ENCODE peak calls at places on chromosomes 4 and X, in four cellular contexts. R is nephron progenitor cell, E is HFFc6, S is suprapubic skin. V is an unnamed sample.

GRCh38 chr4:154998773-154999172 is 209.7 kb upstream of the NPY2R start:
- DNase-seq in R (no peak), E (no peak), S (no peak), V (no peak)

GRCh38 chrX:141641138-141641537 is 51.6 kb downstream of the SPANXA2 start:
- DNase-seq in R (no peak), E (no peak), S (no peak), V (no peak)

GRCh38 chr4:48653217-48654014 is 126.7 kb downstream of the FRYL start:
- DNase-seq in R (peak), E (peak), S (no peak), V (no peak)

GRCh38 chr4:127400736-127401346 is 231.9 kb upstream of the INTU start:
- DNase-seq in R (peak), E (peak), S (peak), V (no peak)

GRCh38 chr4:76426272-76426671 is 5.3 kb upstream of the CCDC158 start:
- DNase-seq in R (no peak), E (no peak), S (no peak), V (no peak)

GRCh38 chrX:77564824-77565223 is 117.6 kb downstream of the FGF16 start:
- DNase-seq in R (no peak), E (no peak), S (no peak), V (no peak)

GRCh38 chr4:120088507-120088906 is 21.9 kb upstream of the MAD2L1 start:
- DNase-seq in R (no peak), E (no peak), S (no peak), V (no peak)

GRCh38 chr4:5142726-5143125 is 91.4 kb downstream of the STK32B start:
- DNase-seq in R (peak), E (peak), S (no peak), V (no peak)

GRCh38 chr4:32002037-32002747 is 1282.0 kb downstream of the PCDH7 start:
- DNase-seq in R (no peak), E (no peak), S (no peak), V (no peak)

GRCh38 chr4:123317211-123317610 is 79.4 kb upstream of the SPRY1 start:
- DNase-seq in R (no peak), E (no peak), S (no peak), V (no peak)

GRCh38 chrX:139094671-139095592 is 383.4 kb upstream of the FGF13 start:
- DNase-seq in R (no peak), E (no peak), S (no peak), V (no peak)

GRCh38 chrX:34813618-34814017 is 129.0 kb upstream of the FAM47B start:
- DNase-seq in R (no peak), E (peak), S (no peak), V (no peak)

GRCh38 chr4:117417856-117418255 is 332.5 kb upstream of the TRAM1L1 start:
- DNase-seq in R (no peak), E (no peak), S (no peak), V (no peak)

GRCh38 chrX:40097101-40097491 is 662 bp downstream of the BCOR start:
- DNase-seq in R (no peak), E (no peak), S (no peak), V (peak)

GRCh38 chrX:33339219-33339618 is 127.9 kb upstream of the DMD start:
- DNase-seq in R (no peak), E (no peak), S (no peak), V (no peak)

DNA sequence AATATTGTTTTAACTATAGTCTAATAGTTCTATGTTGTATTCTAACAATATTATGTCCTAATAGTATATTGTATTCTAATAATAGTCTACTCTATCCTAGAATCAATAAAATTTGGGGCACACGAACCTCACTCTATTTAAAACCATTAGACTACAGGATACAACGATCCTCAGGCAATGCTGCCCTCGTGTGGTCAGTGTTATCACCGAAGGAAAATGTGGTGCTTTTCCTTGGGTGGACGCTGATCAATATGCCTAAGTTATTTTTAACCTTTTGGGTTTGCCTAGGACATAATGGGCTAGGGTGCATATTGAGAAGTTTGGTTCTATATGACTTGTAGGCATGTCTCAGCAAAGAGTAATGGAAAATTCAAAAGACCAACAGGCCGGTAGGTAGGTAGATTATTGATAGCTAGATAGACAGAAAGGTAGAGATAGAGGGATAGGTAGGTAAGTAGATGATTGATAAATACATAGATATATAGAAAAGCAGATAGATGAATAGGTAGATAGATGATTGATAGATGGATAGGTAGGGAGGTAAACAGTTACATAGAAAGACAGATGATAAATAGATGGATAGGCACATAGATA is 75.1 kb downstream of the PRKX start:
- DNase-seq in R (peak), E (peak), S (no peak), V (no peak)
- TF ChIP-seq CTCF in R (peak), E (peak), S (peak), V (no peak)

GRCh38 chr4:70954032-70954431 is 39.4 kb upstream of the DCK start:
- DNase-seq in R (no peak), E (no peak), S (no peak), V (no peak)
- TF ChIP-seq CTCF in R (no peak), E (no peak), S (no peak), V (no peak)

DNA sequence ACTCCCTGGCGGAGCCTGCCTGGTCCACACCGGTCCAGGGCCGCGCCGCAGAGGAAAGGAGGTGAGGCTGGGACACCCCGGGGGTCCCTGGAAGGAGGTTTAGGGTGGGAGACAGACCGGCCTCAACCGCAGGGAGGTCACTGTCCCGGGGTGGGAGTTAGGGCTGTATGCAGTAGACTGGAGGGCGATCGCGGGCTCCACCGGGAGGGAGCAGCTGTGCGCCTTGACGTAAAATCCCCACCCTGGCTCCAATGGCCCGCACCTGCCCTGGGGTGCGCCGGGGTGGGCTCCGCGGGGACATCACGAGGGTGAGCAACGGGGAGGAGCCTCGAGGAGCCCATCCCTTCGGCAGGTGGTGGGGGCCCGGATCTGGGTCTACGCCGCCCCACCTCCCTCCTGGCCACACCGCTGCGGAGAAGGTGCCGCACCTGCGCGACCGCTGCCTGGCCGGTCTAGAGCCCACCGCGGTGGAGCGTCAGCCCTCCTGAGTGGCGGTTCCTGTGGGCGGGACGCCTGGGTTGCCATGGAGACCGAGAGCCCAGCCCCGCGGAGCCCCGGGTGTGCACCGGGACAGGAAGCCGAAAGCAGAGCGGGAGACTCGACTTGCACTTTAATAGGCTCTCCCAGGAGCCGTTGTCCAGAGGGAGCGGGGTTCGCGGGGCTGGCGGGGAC is 105.1 kb downstream of the ADRA2C start:
- DNase-seq in R (peak), E (no peak), S (peak), V (no peak)
- TF ChIP-seq CTCF in R (no peak), E (no peak), S (no peak), V (no peak)

GRCh38 chrX:100863326-100863854 is 10.8 kb downstream of the NOX1 start:
- DNase-seq in R (no peak), E (no peak), S (no peak), V (no peak)
- TF ChIP-seq CTCF in R (no peak), E (no peak), S (no peak), V (no peak)

GRCh38 chr4:114383721-114384120 is 214.9 kb upstream of the UGT8 start:
- DNase-seq in R (no peak), E (peak), S (no peak), V (no peak)

GRCh38 chr4:114383055-114383454 is 215.6 kb upstream of the UGT8 start:
- DNase-seq in R (no peak), E (peak), S (no peak), V (no peak)

GRCh38 chr4:114373508-114373907 is 225.1 kb upstream of the UGT8 start:
- DNase-seq in R (no peak), E (no peak), S (no peak), V (no peak)

DNA sequence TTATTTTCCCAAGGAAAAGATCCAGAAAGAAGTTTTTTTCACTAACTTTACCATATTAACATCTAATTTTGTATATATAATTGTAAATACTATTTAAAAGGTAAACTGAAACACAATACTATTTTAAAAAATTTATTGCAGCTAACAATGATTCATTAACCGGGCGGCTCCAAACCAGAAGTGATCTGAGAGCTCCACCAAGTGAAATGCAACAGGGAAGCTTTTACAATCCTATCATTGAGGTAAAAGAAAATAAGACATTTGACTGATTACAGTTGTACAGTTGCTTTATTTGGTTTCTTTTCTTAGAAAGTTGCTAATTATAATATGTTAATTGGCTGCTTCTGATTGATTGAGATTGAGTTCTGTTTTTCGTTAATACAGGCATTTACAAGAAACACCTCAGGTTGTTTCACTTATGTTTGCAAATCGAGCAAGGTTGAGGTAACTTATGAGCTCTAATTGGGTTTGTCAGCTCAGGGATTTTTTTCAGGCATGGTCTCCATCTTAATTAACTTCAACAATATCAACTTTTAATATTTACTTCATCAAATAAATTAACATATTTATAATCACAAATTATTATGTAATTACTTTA is 220.2 kb upstream of the UGT8 start:
- DNase-seq in R (no peak), E (peak), S (no peak), V (no peak)
- TF ChIP-seq CTCF in R (no peak), E (peak), S (no peak), V (no peak)

GRCh38 chrX:111447298-111447697 is 35.3 kb upstream of the DCX start:
- DNase-seq in R (peak), E (no peak), S (no peak), V (no peak)
- TF ChIP-seq CTCF in R (peak), E (no peak), S (no peak), V (no peak)

DNA sequence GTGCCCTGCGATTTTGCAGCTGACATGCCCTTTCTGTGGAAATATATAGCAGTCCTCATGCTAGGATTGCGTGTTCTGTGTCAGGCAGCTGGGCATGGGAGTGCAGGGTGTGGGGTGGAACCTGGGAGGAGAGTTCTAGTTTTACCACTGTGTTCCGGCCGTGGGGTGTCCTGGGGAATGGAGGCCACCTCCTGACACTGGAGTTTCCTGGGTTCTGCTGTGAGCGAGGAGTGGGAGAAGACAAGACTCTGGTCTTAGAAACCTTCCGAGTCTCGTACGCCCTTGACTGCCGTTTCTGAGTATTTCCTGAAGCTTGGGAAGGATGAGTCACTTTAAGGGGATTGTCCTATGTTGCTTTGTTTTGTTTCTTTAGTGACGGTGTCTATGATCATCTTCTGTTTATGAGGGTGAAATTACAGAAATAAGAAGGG is 19.0 kb downstream of the CD99 start:
- DNase-seq in R (no peak), E (peak), S (peak), V (no peak)
- TF ChIP-seq CTCF in R (no peak), E (no peak), S (no peak), V (no peak)

V was measured in activated B cell treated with CpG ODN at 0.5 μM for 24 hours.